ENCODE peak calls at places on chromosome 18, in four cellular contexts. G is NCI-H345; I is lower lobe of right lung; C is activated CD8-positive, alpha-beta memory T cell treated with anti-CD3 and anti-CD28 coated beads for 4 hours. R is an unnamed sample.

GRCh38 chr18:11309172-11309571 is 159.8 kb upstream of the PIEZO2 start:
- DNase-seq in C (no peak), I (no peak), G (no peak), R (no peak)

GRCh38 chr18:23706971-23707640 is 17.9 kb downstream of the LAMA3 start:
- DNase-seq in I (no peak), C (no peak), G (no peak), R (no peak)

GRCh38 chr18:31687529-31687928 is 3.1 kb upstream of the B4GALT6 start:
- DNase-seq in G (no peak), I (no peak), C (no peak), R (no peak)

GRCh38 chr18:29378739-29379138 is 1201.8 kb upstream of the CDH2 start:
- DNase-seq in C (no peak), I (no peak), G (no peak), R (peak)

GRCh38 chr18:54713386-54713785 is 114.9 kb upstream of the RAB27B start:
- DNase-seq in G (no peak), I (no peak), C (no peak), R (no peak)

GRCh38 chr18:13369756-13370510 is 151.4 kb downstream of the LDLRAD4 start:
- DNase-seq in G (no peak), I (no peak), C (no peak), R (peak)

GRCh38 chr18:11327656-11328055 is 178.3 kb upstream of the PIEZO2 start:
- DNase-seq in C (no peak), I (no peak), G (no peak), R (peak)

GRCh38 chr18:48336332-48336731 is 72.9 kb downstream of the ZBTB7C start:
- DNase-seq in G (peak), C (no peak), I (no peak), R (no peak)

GRCh38 chr18:21996261-21996892 is 173.0 kb upstream of the GATA6 start:
- DNase-seq in G (no peak), I (no peak), C (no peak), R (peak)

GRCh38 chr18:59767732-59768131 is 70.5 kb upstream of the CCBE1 start:
- DNase-seq in C (no peak), I (no peak), G (no peak), R (peak)

GRCh38 chr18:57716550-57716949 is 86.6 kb downstream of the ATP8B1 start:
- DNase-seq in G (no peak), C (no peak), I (no peak), R (no peak)

GRCh38 chr18:21928925-21929324 is 188.3 kb downstream of the MIB1 start:
- DNase-seq in C (no peak), G (no peak), I (no peak), R (no peak)

GRCh38 chr18:79588636-79589481 is 90.7 kb upstream of the CTDP1 start:
- DNase-seq in I (peak), C (no peak), G (no peak), R (peak)

GRCh38 chr18:55245200-55245599 is 285.9 kb upstream of the CCDC68 start:
- DNase-seq in G (no peak), I (no peak), C (no peak), R (no peak)

GRCh38 chr18:3748081-3748480 is 298.1 kb downstream of the TGIF1 start:
- DNase-seq in I (no peak), C (no peak), G (no peak), R (peak)

GRCh38 chr18:78403371-78403770 is 576.2 kb upstream of the SALL3 start:
- DNase-seq in I (no peak), C (no peak), G (no peak), R (no peak)

GRCh38 chr18:25896178-25896780 is 194.1 kb downstream of the SS18 start:
- DNase-seq in G (peak), C (no peak), I (no peak), R (peak)

GRCh38 chr18:70491734-70492348 is 203.0 kb downstream of the SOCS6 start:
- DNase-seq in G (peak), C (no peak), I (no peak), R (peak)

GRCh38 chr18:49183921-49184320 is 233.2 kb upstream of the SMAD7 start:
- DNase-seq in G (no peak), C (no peak), I (no peak), R (no peak)

GRCh38 chr18:23212161-23212560 is 76.9 kb downstream of the CABLES1 start:
- DNase-seq in C (no peak), I (no peak), G (no peak), R (no peak)

GRCh38 chr18:408367-408766 is 92.1 kb downstream of the COLEC12 start:
- DNase-seq in G (no peak), I (no peak), C (no peak), R (no peak)

GRCh38 chr18:8747440-8747937 is 42.1 kb downstream of the MTCL1 start:
- DNase-seq in G (no peak), C (no peak), I (no peak), R (peak)

R was measured in astrocyte.